ENCODE peak calls at places on chromosomes 5 and 9, in ten cellular contexts. K, Z, Y, N, B, R, G, O, X and I are unnamed samples.

GRCh38 chr5:172864161-172864560 is 30.1 kb downstream of the ERGIC1 start:
- DNase-seq in N (no peak), G (no peak), O (no peak), R (no peak), Z (no peak), B (no peak), X (no peak), K (no peak), Y (no peak), I (no peak)

GRCh38 chr5:180596668-180597231 is 5.5 kb upstream of the SCGB3A1 start:
- DNase-seq in G (no peak), Y (peak), R (no peak), Z (no peak), X (no peak), K (no peak), O (no peak), B (no peak), N (no peak), I (no peak)

GRCh38 chr9:12739014-12739413 is 35.8 kb upstream of the LURAP1L start:
- DNase-seq in Y (no peak), R (no peak), G (no peak), Z (no peak), K (no peak), O (no peak), B (no peak), N (no peak), X (no peak), I (no peak)

GRCh38 chr9:114319147-114319546 is 3.8 kb upstream of the ORM1 start:
- DNase-seq in K (no peak), X (no peak), R (peak), N (no peak), Z (no peak), O (no peak), G (no peak), B (no peak), Y (peak), I (peak)

GRCh38 chr9:35910613-35911488 is 1.6 kb downstream of the SPAAR start:
- DNase-seq in G (peak), X (no peak), R (no peak), N (peak), K (peak), Y (peak), O (peak), Z (peak), B (peak), I (no peak)

GRCh38 chr5:118069452-118069851 is 918.9 kb downstream of the DTWD2 start:
- DNase-seq in Y (no peak), N (no peak), K (no peak), R (no peak), O (no peak), G (no peak), X (no peak), B (no peak), Z (no peak), I (no peak)

GRCh38 chr9:18721267-18722079 is 247.5 kb downstream of the ADAMTSL1 start:
- DNase-seq in Y (peak), G (no peak), K (peak), O (no peak), N (no peak), B (no peak), X (no peak), R (no peak), Z (no peak), I (no peak)

GRCh38 chr5:171475551-171476035 is 56.1 kb downstream of the FGF18 start:
- DNase-seq in B (no peak), X (no peak), Y (no peak), N (no peak), O (no peak), K (no peak), Z (no peak), R (no peak), G (no peak), I (no peak)

GRCh38 chr5:178637356-178638069 is 10.7 kb upstream of the CLK4 start:
- DNase-seq in K (no peak), R (no peak), N (no peak), Z (no peak), X (no peak), G (no peak), O (no peak), B (no peak), Y (no peak), I (no peak)

GRCh38 chr9:113675475-113675941 is 200.6 kb upstream of the ZNF618 start:
- DNase-seq in G (peak), Y (no peak), K (peak), R (peak), O (no peak), N (no peak), Z (no peak), B (peak), X (no peak), I (no peak)

GRCh38 chr9:107969141-107969540 is 479.6 kb upstream of the KLF4 start:
- DNase-seq in R (no peak), G (no peak), N (no peak), X (no peak), B (no peak), O (no peak), Z (no peak), Y (no peak), K (no peak), I (no peak)

GRCh38 chr5:39072915-39073758 is 1.1 kb downstream of the RICTOR start:
- DNase-seq in B (peak), K (peak), G (peak), X (peak), O (peak), Y (peak), N (peak), Z (peak), R (no peak), I (peak)

GRCh38 chr9:91536211-91536691 is 112.6 kb upstream of the NFIL3 start:
- DNase-seq in Y (no peak), X (no peak), N (no peak), O (no peak), Z (peak), G (no peak), B (peak), R (no peak), K (no peak), I (no peak)

GRCh38 chr9:136372561-136373299 is 739 bp downstream of the CARD9 start:
- DNase-seq in X (no peak), N (no peak), Z (peak), G (peak), O (peak), B (peak), Y (peak), K (peak), R (peak), I (no peak)

GRCh38 chr5:64874753-64875152 is 106.0 kb downstream of the CWC27 start:
- DNase-seq in R (no peak), G (no peak), Z (no peak), X (no peak), K (no peak), B (no peak), O (no peak), N (no peak), Y (no peak), I (no peak)

GRCh38 chr9:34089311-34089710 is 37.2 kb downstream of the DCAF12 start:
- DNase-seq in K (no peak), N (no peak), Y (no peak), Z (no peak), B (peak), R (no peak), O (no peak), X (no peak), G (no peak), I (no peak)

GRCh38 chr5:80284720-80285119 is 28.9 kb upstream of the SERINC5 start:
- DNase-seq in K (no peak), X (no peak), R (no peak), G (no peak), N (no peak), Z (no peak), Y (no peak), O (no peak), B (no peak), I (no peak)

GRCh38 chr9:81361311-81361710 is 328.0 kb downstream of the TLE1 start:
- DNase-seq in B (no peak), R (no peak), N (no peak), G (no peak), X (no peak), Z (no peak), O (no peak), Y (no peak), K (no peak), I (no peak)

GRCh38 chr5:111758284-111758628 is 1.3 kb upstream of the NREP start:
- DNase-seq in N (no peak), X (no peak), Z (no peak), R (no peak), O (no peak), G (no peak), K (no peak), Y (no peak), B (no peak), I (no peak)

GRCh38 chr5:157564149-157564711 is 11.3 kb downstream of the ADAM19 start:
- DNase-seq in R (no peak), Y (no peak), N (no peak), O (no peak), B (no peak), K (no peak), G (no peak), Z (no peak), X (no peak), I (no peak)

GRCh38 chr5:78649220-78649700 is 688 bp upstream of the LHFPL2 start:
- DNase-seq in B (peak), Z (peak), O (peak), G (no peak), Y (no peak), K (peak), R (no peak), N (no peak), X (no peak), I (no peak)

GRCh38 chr5:139689631-139690384 is 41.7 kb downstream of the CXXC5 start:
- DNase-seq in X (no peak), O (peak), G (no peak), N (no peak), K (peak), R (no peak), Z (peak), Y (no peak), B (no peak), I (no peak)

GRCh38 chr5:132854301-132854700 is 12.0 kb downstream of the GDF9 start:
- DNase-seq in K (no peak), Y (no peak), O (no peak), R (no peak), Z (no peak), N (no peak), G (no peak), X (no peak), B (no peak), I (no peak)

GRCh38 chr9:136644343-136644592 is 18.4 kb upstream of the EGFL7 start:
- DNase-seq in X (no peak), N (no peak), G (peak), O (no peak), K (peak), Z (peak), Y (peak), R (peak), B (no peak), I (no peak)

GRCh38 chr5:93573627-93573974 is 7.4 kb downstream of the NR2F1-AS1 start:
- DNase-seq in Z (no peak), G (no peak), B (no peak), X (no peak), K (no peak), N (no peak), Y (no peak), O (no peak), R (no peak), I (no peak)

GRCh38 chr9:131892162-131892707 is 152.4 kb upstream of the RAPGEF1 start:
- DNase-seq in X (no peak), K (no peak), O (no peak), Z (no peak), Y (no peak), G (no peak), R (no peak), N (no peak), B (no peak), I (no peak)

GRCh38 chr5:164581889-164582288 is 1076.5 kb downstream of the MAT2B start:
- DNase-seq in R (no peak), Y (no peak), X (no peak), K (no peak), Z (no peak), B (no peak), G (no peak), N (no peak), O (no peak), I (no peak)

GRCh38 chr5:142322747-142323479 is 1.9 kb downstream of the SPRY4 start:
- DNase-seq in O (no peak), N (no peak), Y (no peak), X (no peak), G (peak), B (no peak), Z (no peak), K (no peak), R (peak), I (no peak)

GRCh38 chr5:142324871-142325676 is at the start of gene SPRY4:
- DNase-seq in G (peak), O (peak), Z (peak), Y (peak), R (peak), N (peak), K (peak), X (peak), B (peak), I (peak)

GRCh38 chr5:142322403-142322746 is 2.4 kb downstream of the SPRY4 start:
- DNase-seq in B (no peak), Z (no peak), R (no peak), K (no peak), Y (no peak), O (no peak), N (no peak), G (no peak), X (no peak), I (no peak)

GRCh38 chr5:142324377-142324870 is 397 bp downstream of the SPRY4 start:
- DNase-seq in X (no peak), Y (peak), O (no peak), R (peak), N (no peak), G (peak), B (no peak), Z (no peak), K (peak), I (no peak)

GRCh38 chr5:142323480-142324376 is 1.1 kb downstream of the SPRY4 start:
- DNase-seq in N (no peak), X (no peak), K (no peak), Z (peak), Y (peak), G (peak), B (no peak), R (peak), O (no peak), I (no peak)
- H3K27ac ChIP-seq in N (no peak), X (no peak), K (peak), Z (peak), Y (peak), G (peak), B (peak), R (peak), O (no peak), I (peak)

GRCh38 chr5:107134931-107135330 is 535.8 kb downstream of the EFNA5 start:
- DNase-seq in G (no peak), R (no peak), B (peak), Y (no peak), O (no peak), N (no peak), X (no peak), K (no peak), Z (no peak), I (no peak)

DNA sequence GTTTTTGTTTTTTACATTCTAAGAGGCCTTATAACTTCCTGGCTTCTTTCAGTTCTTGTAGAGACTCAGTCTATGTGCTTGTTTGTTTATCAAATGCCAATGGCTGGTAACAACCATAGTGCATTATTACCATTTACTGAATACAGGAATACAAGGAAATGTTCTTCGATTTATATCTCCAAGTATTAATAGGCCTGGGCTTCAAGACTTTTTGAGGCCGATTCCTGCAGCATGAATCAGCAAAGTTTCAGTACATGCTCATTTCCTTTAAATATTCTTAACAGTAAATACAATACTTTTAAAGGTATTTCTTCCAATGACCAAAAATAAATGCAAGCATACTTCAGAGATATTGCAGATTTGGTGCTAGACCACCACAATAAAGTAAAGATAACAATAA is 535.3 kb downstream of the EFNA5 start:
- DNase-seq in Y (no peak), B (peak), O (no peak), G (no peak), Z (peak), N (no peak), X (no peak), K (no peak), R (no peak), I (no peak)
- H3K27ac ChIP-seq in Y (no peak), B (peak), O (no peak), G (no peak), Z (no peak), N (no peak), X (no peak), K (no peak), R (no peak), I (peak)

DNA sequence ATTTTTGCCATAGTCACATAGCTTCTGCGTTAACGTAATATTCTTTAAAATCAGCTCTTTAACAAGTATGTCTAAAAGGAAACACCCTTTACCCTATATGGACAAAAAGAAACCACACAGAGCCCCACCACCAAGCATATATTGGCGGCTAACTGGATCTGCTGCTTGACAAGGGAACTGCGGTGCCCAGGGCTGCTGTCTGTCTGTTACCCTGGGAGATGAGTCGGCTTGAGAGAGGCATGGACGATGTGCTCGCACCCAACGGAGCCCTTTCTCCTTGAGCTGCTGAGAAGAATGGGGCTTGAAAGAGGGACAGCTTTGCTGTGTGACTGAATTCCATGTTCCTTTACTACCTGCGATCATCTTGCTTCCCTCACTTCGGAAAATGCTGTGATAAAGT is 158.6 kb upstream of the SHB start:
- DNase-seq in N (no peak), B (peak), K (no peak), Y (peak), O (peak), R (no peak), X (no peak), G (no peak), Z (no peak), I (no peak)
- H3K27ac ChIP-seq in N (no peak), B (no peak), K (peak), Y (no peak), O (peak), R (no peak), X (peak), G (no peak), Z (peak), I (no peak)

DNA sequence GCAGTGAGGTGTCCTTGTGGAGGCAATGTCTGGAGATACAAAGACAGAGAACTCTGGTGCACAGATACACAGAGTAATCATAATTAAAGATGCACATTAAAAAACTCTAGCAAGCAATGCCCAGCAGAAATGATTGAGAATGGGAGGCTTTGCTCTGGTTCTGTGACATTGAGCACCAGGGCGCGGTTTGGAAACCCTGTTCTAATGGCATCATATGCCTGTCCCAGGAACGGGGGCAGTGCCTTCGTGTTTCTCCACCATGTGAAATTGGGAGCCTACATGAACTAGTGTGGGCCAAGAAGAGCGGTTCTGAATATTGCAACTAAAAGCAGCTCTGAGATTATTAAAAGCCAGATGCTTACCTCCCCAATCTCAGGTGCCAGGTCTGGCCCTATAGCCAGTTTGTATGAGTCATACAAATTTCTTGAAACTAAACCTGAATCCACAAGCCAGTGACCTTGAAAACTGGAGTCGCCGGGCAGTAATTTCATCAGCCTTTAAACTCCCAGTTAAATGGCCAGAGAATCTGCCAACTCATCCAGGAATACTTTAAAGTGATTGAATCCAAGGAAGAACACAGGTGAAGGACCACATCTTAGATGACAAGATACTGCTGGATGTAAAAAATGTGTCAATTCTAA is 22.2 kb upstream of the CTSL start:
- DNase-seq in X (no peak), O (no peak), B (no peak), Z (peak), G (no peak), N (no peak), K (peak), R (no peak), Y (no peak), I (no peak)
- H3K27ac ChIP-seq in X (no peak), O (no peak), B (no peak), Z (peak), G (no peak), N (no peak), K (peak), R (no peak), Y (no peak), I (no peak)

DNA sequence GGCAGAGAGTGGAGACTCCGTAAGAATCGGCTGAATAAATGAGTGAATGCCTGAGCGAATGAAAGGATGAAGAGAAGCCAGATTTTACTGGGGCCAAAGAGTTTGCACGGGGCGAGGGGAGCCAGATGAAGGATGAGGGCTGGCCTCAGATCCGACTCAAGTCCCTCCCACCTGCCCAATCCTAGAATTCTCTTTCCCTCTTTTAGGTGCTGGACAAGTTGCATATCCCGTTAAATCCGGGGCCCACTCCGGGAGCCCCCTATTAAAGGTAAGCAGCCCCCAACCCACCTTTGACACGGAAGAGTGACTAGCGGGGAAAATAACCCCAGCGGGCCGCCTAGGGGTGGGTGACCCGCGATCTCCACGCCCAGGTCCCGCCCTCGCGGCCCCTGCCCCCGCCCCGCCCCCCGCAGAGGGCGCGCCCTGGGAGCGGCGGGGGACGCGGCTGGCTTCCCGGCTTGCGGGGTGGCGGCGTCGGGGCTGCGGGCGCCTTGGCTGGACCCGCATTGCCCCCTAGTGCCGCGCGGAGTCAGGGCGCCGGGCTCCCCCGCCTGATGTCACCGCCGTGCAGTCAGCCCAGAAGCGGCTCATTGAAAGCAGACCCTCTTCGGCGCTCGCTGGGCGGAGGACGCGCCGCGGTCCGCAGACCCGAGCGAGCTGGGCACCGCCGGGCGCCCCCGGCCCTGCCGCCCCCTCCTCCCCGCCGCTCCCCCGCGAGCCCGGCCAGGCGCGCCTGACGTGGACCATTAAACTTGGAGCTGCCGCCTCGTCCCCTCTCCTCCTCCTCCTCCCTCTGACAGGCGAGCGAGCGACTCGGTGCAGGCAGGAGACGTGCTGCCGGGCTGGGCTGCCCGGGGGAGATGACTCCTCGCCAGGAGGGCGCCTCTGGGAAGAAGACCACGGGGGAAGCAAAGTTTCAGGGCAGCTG is at the start of gene ADRA1B:
- DNase-seq in R (peak), X (no peak), N (peak), B (peak), Z (peak), Y (peak), O (no peak), G (peak), K (peak), I (no peak)
- H3K27ac ChIP-seq in R (peak), X (no peak), N (no peak), B (no peak), Z (peak), Y (peak), O (no peak), G (peak), K (no peak), I (no peak)

DNA sequence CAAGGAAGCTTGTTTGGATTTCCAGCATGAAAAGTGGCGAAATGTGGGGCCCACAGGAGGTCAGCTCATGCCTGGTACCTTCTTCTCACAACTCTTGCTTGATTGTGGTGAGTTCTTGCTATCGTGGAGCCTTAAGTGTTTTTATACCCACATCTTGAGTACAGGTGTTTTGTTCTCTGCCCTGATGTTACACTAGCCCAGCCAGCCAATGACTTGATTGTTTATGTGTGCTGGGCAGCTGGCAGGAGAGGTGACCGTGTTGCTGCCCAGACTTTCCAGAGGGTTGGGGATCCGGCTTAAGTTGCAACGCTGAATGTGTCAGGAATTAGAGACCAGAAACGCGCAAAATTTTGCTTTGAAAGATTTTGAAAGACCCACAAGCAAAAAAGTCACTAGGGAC is 24.0 kb upstream of the TPPP start:
- DNase-seq in K (no peak), X (no peak), R (no peak), O (no peak), N (no peak), Z (no peak), G (no peak), Y (no peak), B (no peak), I (no peak)
- H3K27ac ChIP-seq in K (peak), X (no peak), R (no peak), O (no peak), N (no peak), Z (no peak), G (no peak), Y (peak), B (no peak), I (no peak)